ENCODE peak calls at places on chromosomes 16 and 17, in seven cellular contexts. P, K, N, Z, T, L and A are unnamed samples.

GRCh38 chr17:81094224-81094743 is 59.3 kb downstream of the BAIAP2 start:
- DNase-seq in P (no peak), K (no peak), N (no peak), Z (no peak), T (no peak), L (no peak), A (no peak)

GRCh38 chr17:77506371-77506991 is 365.7 kb downstream of the SEC14L1 start:
- DNase-seq in P (peak), K (no peak), N (no peak), Z (no peak), T (no peak), L (no peak), A (no peak)

GRCh38 chr17:73643012-73643845 is 1.0 kb downstream of the SDK2 start:
- DNase-seq in P (peak), K (no peak), N (peak), Z (peak), T (no peak), L (no peak), A (no peak)

GRCh38 chr16:1107141-1107540 is 11.1 kb upstream of the C1QTNF8 start:
- DNase-seq in P (no peak), K (no peak), N (no peak), Z (no peak), T (no peak), L (no peak), A (no peak)

GRCh38 chr17:4485676-4486646 is 12.7 kb upstream of the SPNS2 start:
- DNase-seq in P (peak), K (no peak), N (peak), Z (no peak), T (no peak), L (no peak), A (no peak)

GRCh38 chr17:979539-980405 is at the start of gene NXN:
- DNase-seq in P (peak), K (peak), N (peak), Z (peak), T (no peak), L (peak), A (peak)

GRCh38 chr16:68823401-68823800 is 19.9 kb upstream of the TANGO6 start:
- DNase-seq in P (no peak), K (no peak), N (no peak), Z (no peak), T (no peak), L (no peak), A (no peak)

GRCh38 chr17:38907930-38908675 is 17.3 kb upstream of the LASP1NB start:
- DNase-seq in P (no peak), K (no peak), N (no peak), Z (no peak), T (no peak), L (no peak), A (no peak)

GRCh38 chr17:27878776-27879562 is 14.2 kb downstream of the LYRM9 start:
- DNase-seq in P (peak), K (no peak), N (no peak), Z (no peak), T (no peak), L (no peak), A (no peak)

GRCh38 chr17:72590882-72591499 is 470.2 kb downstream of the SOX9 start:
- DNase-seq in P (no peak), K (no peak), N (no peak), Z (no peak), T (no peak), L (no peak), A (no peak)

GRCh38 chr16:30934827-30935557 is 11.6 kb downstream of the FBXL19 start:
- DNase-seq in P (peak), K (peak), N (no peak), Z (peak), T (no peak), L (peak), A (no peak)

GRCh38 chr16:2256531-2257140 is 5.2 kb upstream of the ECI1 start:
- DNase-seq in P (no peak), K (no peak), N (no peak), Z (no peak), T (no peak), L (no peak), A (no peak)

GRCh38 chr17:74512624-74513084 is 18.6 kb downstream of the CD300LB start:
- DNase-seq in P (no peak), K (no peak), N (no peak), Z (no peak), T (peak), L (no peak), A (no peak)

GRCh38 chr16:27441998-27442397 is 40.0 kb downstream of the IL21R start:
- DNase-seq in P (no peak), K (no peak), N (no peak), Z (no peak), T (no peak), L (no peak), A (no peak)

GRCh38 chr17:72479113-72479512 is 358.3 kb downstream of the SOX9 start:
- DNase-seq in P (no peak), K (no peak), N (no peak), Z (no peak), T (no peak), L (peak), A (no peak)

GRCh38 chr17:42088736-42089135 is 9.5 kb downstream of the ZNF385C start:
- DNase-seq in P (no peak), K (no peak), N (no peak), Z (no peak), T (no peak), L (no peak), A (no peak)

GRCh38 chr17:56528636-56529170 is 64.8 kb upstream of the NOG start:
- DNase-seq in P (no peak), K (no peak), N (no peak), Z (no peak), T (no peak), L (no peak), A (no peak)

GRCh38 chr16:88983771-88984687 is 7.0 kb upstream of the CBFA2T3 start:
- DNase-seq in P (no peak), K (no peak), N (peak), Z (no peak), T (no peak), L (no peak), A (no peak)

GRCh38 chr16:15523092-15523541 is 88.7 kb downstream of the BMERB1 start:
- DNase-seq in P (no peak), K (no peak), N (no peak), Z (no peak), T (no peak), L (peak), A (no peak)

GRCh38 chr16:53415504-53415903 is 18.8 kb upstream of the RBL2 start:
- DNase-seq in P (no peak), K (no peak), N (no peak), Z (no peak), T (no peak), L (peak), A (no peak)

GRCh38 chr16:69319381-69319780 is 8.2 kb downstream of the VPS4A start:
- DNase-seq in P (no peak), K (no peak), N (no peak), Z (no peak), T (no peak), L (no peak), A (no peak)

GRCh38 chr16:2753523-2754020 is 1.1 kb downstream of the SRRM2 start:
- DNase-seq in P (no peak), K (no peak), N (no peak), Z (no peak), T (no peak), L (no peak), A (no peak)

GRCh38 chr16:8920676-8921625 is 38.8 kb downstream of the LITAFD start:
- DNase-seq in P (no peak), K (no peak), N (no peak), Z (no peak), T (no peak), L (no peak), A (no peak)

GRCh38 chr17:74960739-74961342 is 11.7 kb downstream of the HID1 start:
- DNase-seq in P (no peak), K (peak), N (peak), Z (peak), T (no peak), L (peak), A (peak)

GRCh38 chr17:78241277-78242023 is 10.0 kb downstream of the TMEM235 start:
- DNase-seq in P (peak), K (peak), N (no peak), Z (peak), T (no peak), L (peak), A (no peak)

GRCh38 chr16:24070851-24071250 is 185.3 kb upstream of the CACNG3 start:
- DNase-seq in P (peak), K (peak), N (peak), Z (peak), T (peak), L (peak), A (peak)

GRCh38 chr16:84603115-84603816 is 14.6 kb downstream of the COTL1 start:
- DNase-seq in P (no peak), K (no peak), N (no peak), Z (no peak), T (no peak), L (no peak), A (no peak)
- TF ChIP-seq TAF1 in P (no peak), K (no peak), N (no peak), Z (no peak), T (no peak), L (no peak), A (no peak)

DNA sequence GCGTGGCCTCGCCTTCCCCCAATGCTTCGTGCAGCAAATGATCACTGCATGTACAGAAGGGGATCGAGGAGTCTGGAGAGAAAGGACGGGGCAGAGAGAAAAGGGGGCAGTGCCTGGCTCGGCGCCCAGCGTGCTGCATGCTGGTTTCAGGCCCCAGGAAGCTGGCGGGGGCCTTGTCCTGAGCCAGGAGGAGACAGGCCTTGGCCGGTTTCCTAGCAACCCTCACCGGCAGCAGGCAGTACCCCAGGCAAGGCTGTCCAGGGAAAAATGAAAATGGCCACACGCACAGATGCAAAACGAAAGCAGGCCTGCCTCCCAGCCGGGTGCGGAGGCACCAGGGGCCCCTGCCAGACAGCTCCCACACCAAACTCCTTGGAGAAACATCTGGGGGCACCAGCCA is 126.3 kb downstream of the ZFHX3 start:
- DNase-seq in P (peak), K (no peak), N (no peak), Z (no peak), T (no peak), L (no peak), A (no peak)
- TF ChIP-seq TAF1 in P (no peak), K (no peak), N (no peak), Z (no peak), T (no peak), L (no peak), A (no peak)

GRCh38 chr17:16288860-16289571 is 64.3 kb downstream of the CENPV start:
- DNase-seq in P (no peak), K (no peak), N (no peak), Z (no peak), T (no peak), L (peak), A (no peak)
- TF ChIP-seq TAF1 in P (no peak), K (no peak), N (no peak), Z (no peak), T (no peak), L (no peak), A (no peak)

GRCh38 chr16:12060751-12061150 is 84.2 kb downstream of the SNX29 start:
- DNase-seq in P (no peak), K (no peak), N (no peak), Z (no peak), T (peak), L (no peak), A (no peak)
- TF ChIP-seq TAF1 in P (no peak), K (no peak), N (no peak), Z (no peak), T (no peak), L (no peak), A (no peak)